ENCODE peak calls at places on chromosome X, in ten cellular contexts. O is esophagus squamous epithelium, E is breast epithelium, V is Peyer's patch, C is kidney epithelial cell, T is IMR-90, W is A549, A is fibroblast of lung, K is lower leg skin, Y is heart right ventricle. X is an unnamed sample.

GRCh38 chrX:11097920-11098319 is 13.2 kb upstream of the HCCS start:
- DNase-seq in O (no peak), E (no peak), V (no peak), C (no peak), T (no peak), W (no peak), A (no peak), K (no peak), Y (no peak), X (no peak)

GRCh38 chrX:41482153-41482850 is 35.2 kb downstream of the NYX start:
- DNase-seq in O (no peak), E (no peak), V (no peak), C (no peak), T (peak), W (no peak), A (no peak), K (no peak), Y (no peak), X (peak)

GRCh38 chrX:9341305-9342201 is 123.3 kb upstream of the TBL1X start:
- DNase-seq in O (peak), E (peak), V (no peak), C (no peak), T (peak), W (peak), A (peak), K (peak), Y (peak), X (peak)

GRCh38 chrX:77743720-77744119 is 42.3 kb downstream of the ATRX start:
- DNase-seq in O (no peak), E (no peak), V (no peak), C (no peak), T (peak), W (no peak), A (no peak), K (no peak), Y (no peak), X (no peak)

GRCh38 chrX:69025802-69026301 is 139.4 kb downstream of the PJA1 start:
- DNase-seq in O (no peak), E (no peak), V (no peak), C (peak), T (peak), W (peak), A (peak), K (no peak), Y (no peak), X (peak)

GRCh38 chrX:12946406-12946805 is 28.5 kb upstream of the TMSB4X start:
- DNase-seq in O (no peak), E (no peak), V (no peak), C (no peak), T (no peak), W (no peak), A (no peak), K (no peak), Y (no peak), X (no peak)

GRCh38 chrX:15349046-15349445 is 13.7 kb upstream of the PIGA start:
- DNase-seq in O (no peak), E (no peak), V (no peak), C (no peak), T (peak), W (peak), A (peak), K (no peak), Y (peak), X (peak)

GRCh38 chrX:133437356-133437755 is 22.1 kb upstream of the GPC4 start:
- DNase-seq in O (no peak), E (no peak), V (no peak), C (no peak), T (no peak), W (no peak), A (no peak), K (no peak), Y (no peak), X (no peak)

GRCh38 chrX:1167466-1167865 is 45.0 kb downstream of the CRLF2 start:
- DNase-seq in O (no peak), E (no peak), V (no peak), C (no peak), T (no peak), W (peak), A (no peak), K (no peak), Y (no peak), X (no peak)

GRCh38 chrX:38850807-38851533 is 49.7 kb downstream of the MID1IP1 start:
- DNase-seq in O (no peak), E (no peak), V (no peak), C (no peak), T (no peak), W (no peak), A (no peak), K (no peak), Y (no peak), X (no peak)

GRCh38 chrX:10620121-10620699 is at the start of gene MID1:
- DNase-seq in O (no peak), E (peak), V (peak), C (no peak), T (peak), W (peak), A (peak), K (peak), Y (peak), X (peak)

GRCh38 chrX:64192040-64192439 is 13.5 kb downstream of the AMER1 start:
- DNase-seq in O (no peak), E (no peak), V (no peak), C (no peak), T (no peak), W (no peak), A (no peak), K (peak), Y (no peak), X (no peak)

GRCh38 chrX:7120578-7121219 is 26.8 kb upstream of the STS start:
- DNase-seq in O (no peak), E (no peak), V (no peak), C (no peak), T (peak), W (peak), A (peak), K (no peak), Y (no peak), X (peak)

GRCh38 chrX:10089378-10089795 is 67.4 kb upstream of the CLCN4 start:
- DNase-seq in O (no peak), E (no peak), V (no peak), C (no peak), T (peak), W (peak), A (no peak), K (no peak), Y (no peak), X (peak)

GRCh38 chrX:100207331-100208024 is 202.6 kb downstream of the PCDH19 start:
- DNase-seq in O (no peak), E (no peak), V (no peak), C (peak), T (no peak), W (no peak), A (no peak), K (no peak), Y (no peak), X (no peak)

GRCh38 chrX:65407157-65407626 is 127.4 kb downstream of the LAS1L start:
- DNase-seq in O (no peak), E (no peak), V (peak), C (no peak), T (no peak), W (no peak), A (no peak), K (no peak), Y (no peak), X (no peak)

GRCh38 chrX:111372065-111372464 is 39.9 kb downstream of the DCX start:
- DNase-seq in O (no peak), E (no peak), V (no peak), C (no peak), T (no peak), W (no peak), A (no peak), K (no peak), Y (no peak), X (no peak)

GRCh38 chrX:129933700-129934099 is 27.7 kb downstream of the UTP14A start:
- DNase-seq in O (no peak), E (no peak), V (no peak), C (no peak), T (no peak), W (no peak), A (no peak), K (no peak), Y (no peak), X (no peak)

GRCh38 chrX:13151806-13152510 is 107.5 kb upstream of the FAM9C start:
- DNase-seq in O (no peak), E (no peak), V (no peak), C (no peak), T (peak), W (no peak), A (no peak), K (no peak), Y (peak), X (peak)

GRCh38 chrX:101206471-101206870 is 13.1 kb upstream of the DRP2 start:
- DNase-seq in O (no peak), E (no peak), V (no peak), C (no peak), T (peak), W (peak), A (peak), K (no peak), Y (no peak), X (peak)

GRCh38 chrX:137313627-137314026 is 252.3 kb upstream of the ZIC3 start:
- DNase-seq in O (no peak), E (no peak), V (no peak), C (no peak), T (no peak), W (no peak), A (no peak), K (no peak), Y (no peak), X (no peak)

GRCh38 chrX:12701625-12702024 is 89.6 kb upstream of the PRPS2 start:
- DNase-seq in O (no peak), E (no peak), V (peak), C (peak), T (peak), W (peak), A (peak), K (no peak), Y (peak), X (peak)

GRCh38 chrX:44303119-44303518 is 40.4 kb downstream of the EFHC2 start:
- DNase-seq in O (no peak), E (no peak), V (no peak), C (no peak), T (no peak), W (no peak), A (no peak), K (no peak), Y (no peak), X (no peak)

GRCh38 chrX:7147978-7148824 is at the start of gene PUDP:
- DNase-seq in O (peak), E (peak), V (peak), C (no peak), T (peak), W (peak), A (peak), K (peak), Y (peak), X (peak)

GRCh38 chrX:9676311-9676710 is 89.3 kb downstream of the GPR143 start:
- DNase-seq in O (no peak), E (no peak), V (no peak), C (no peak), T (no peak), W (no peak), A (peak), K (no peak), Y (no peak), X (peak)

GRCh38 chrX:12329476-12329875 is 191.2 kb downstream of the FRMPD4 start:
- DNase-seq in O (no peak), E (no peak), V (no peak), C (no peak), T (no peak), W (no peak), A (no peak), K (no peak), Y (no peak), X (peak)

GRCh38 chrX:41300758-41301437 is 33.1 kb upstream of the DDX3X start:
- DNase-seq in O (no peak), E (no peak), V (no peak), C (no peak), T (peak), W (peak), A (peak), K (no peak), Y (no peak), X (peak)

GRCh38 chrX:40864972-40865371 is 129.6 kb upstream of the MED14 start:
- DNase-seq in O (no peak), E (no peak), V (no peak), C (no peak), T (peak), W (no peak), A (peak), K (no peak), Y (no peak), X (peak)

GRCh38 chrX:17547658-17548057 is 172.7 kb downstream of the NHS start:
- DNase-seq in O (no peak), E (no peak), V (peak), C (peak), T (peak), W (peak), A (peak), K (peak), Y (peak), X (peak)

GRCh38 chrX:18099745-18100144 is 120.9 kb downstream of the BEND2 start:
- DNase-seq in O (no peak), E (no peak), V (no peak), C (no peak), T (no peak), W (no peak), A (no peak), K (no peak), Y (no peak), X (no peak)

GRCh38 chrX:14504960-14505538 is 24.3 kb upstream of the GLRA2 start:
- DNase-seq in O (no peak), E (no peak), V (no peak), C (no peak), T (no peak), W (no peak), A (no peak), K (no peak), Y (no peak), X (no peak)

GRCh38 chrX:66680451-66680850 is 41.6 kb upstream of the EDA2R start:
- DNase-seq in O (no peak), E (no peak), V (no peak), C (no peak), T (peak), W (no peak), A (no peak), K (no peak), Y (no peak), X (peak)

GRCh38 chrX:66200855-66201795 is 37.1 kb downstream of the HEPH start:
- DNase-seq in O (no peak), E (no peak), V (no peak), C (no peak), T (peak), W (peak), A (peak), K (no peak), Y (no peak), X (peak)

GRCh38 chrX:54921427-54922021 is 900 bp downstream of the TRO start:
- DNase-seq in O (no peak), E (no peak), V (no peak), C (peak), T (peak), W (no peak), A (peak), K (no peak), Y (peak), X (peak)

GRCh38 chrX:103730147-103730546 is 19.4 kb downstream of the TMEM31 start:
- DNase-seq in O (no peak), E (no peak), V (no peak), C (no peak), T (no peak), W (no peak), A (no peak), K (no peak), Y (no peak), X (peak)

GRCh38 chrX:46710425-46710824 is 48.5 kb downstream of the SLC9A7 start:
- DNase-seq in O (no peak), E (no peak), V (no peak), C (peak), T (peak), W (peak), A (no peak), K (no peak), Y (no peak), X (peak)

GRCh38 chrX:48957477-48957826 is at the start of gene OTUD5:
- DNase-seq in O (no peak), E (no peak), V (no peak), C (no peak), T (no peak), W (no peak), A (no peak), K (no peak), Y (peak), X (no peak)

DNA sequence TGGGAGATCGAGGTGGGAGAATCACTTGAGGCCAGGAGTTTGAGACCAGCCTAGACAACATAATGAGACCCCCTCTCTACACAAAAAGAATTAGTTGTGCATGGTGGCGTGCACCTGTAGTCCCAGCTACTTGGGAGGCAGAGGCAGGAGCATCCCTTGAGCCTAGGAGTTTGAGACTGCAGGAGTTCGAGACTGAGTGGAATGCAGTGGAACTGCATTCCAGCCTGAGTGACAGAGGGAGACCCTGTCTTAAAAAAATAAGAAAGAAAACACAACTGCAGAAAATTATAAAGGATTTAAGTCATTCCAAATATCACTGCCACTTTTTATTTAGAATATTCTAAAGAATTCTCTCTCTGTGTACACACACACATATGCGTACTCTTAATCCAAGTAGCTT is 18.4 kb downstream of the HPRT1 start:
- DNase-seq in O (no peak), E (no peak), V (no peak), C (no peak), T (no peak), W (no peak), A (no peak), K (no peak), Y (no peak), X (no peak)
- H3K4me3 ChIP-seq in O (no peak), E (no peak), V (no peak), C (no peak), T (no peak), W (no peak), A (no peak), K (no peak), Y (no peak), X (no peak)

GRCh38 chrX:122238801-122239200 is 945.3 kb upstream of the GRIA3 start:
- DNase-seq in O (no peak), E (no peak), V (no peak), C (no peak), T (no peak), W (no peak), A (no peak), K (no peak), Y (no peak), X (no peak)
- H3K4me3 ChIP-seq in O (no peak), E (no peak), V (no peak), C (no peak), T (no peak), W (no peak), A (no peak), K (no peak), Y (no peak), X (no peak)

DNA sequence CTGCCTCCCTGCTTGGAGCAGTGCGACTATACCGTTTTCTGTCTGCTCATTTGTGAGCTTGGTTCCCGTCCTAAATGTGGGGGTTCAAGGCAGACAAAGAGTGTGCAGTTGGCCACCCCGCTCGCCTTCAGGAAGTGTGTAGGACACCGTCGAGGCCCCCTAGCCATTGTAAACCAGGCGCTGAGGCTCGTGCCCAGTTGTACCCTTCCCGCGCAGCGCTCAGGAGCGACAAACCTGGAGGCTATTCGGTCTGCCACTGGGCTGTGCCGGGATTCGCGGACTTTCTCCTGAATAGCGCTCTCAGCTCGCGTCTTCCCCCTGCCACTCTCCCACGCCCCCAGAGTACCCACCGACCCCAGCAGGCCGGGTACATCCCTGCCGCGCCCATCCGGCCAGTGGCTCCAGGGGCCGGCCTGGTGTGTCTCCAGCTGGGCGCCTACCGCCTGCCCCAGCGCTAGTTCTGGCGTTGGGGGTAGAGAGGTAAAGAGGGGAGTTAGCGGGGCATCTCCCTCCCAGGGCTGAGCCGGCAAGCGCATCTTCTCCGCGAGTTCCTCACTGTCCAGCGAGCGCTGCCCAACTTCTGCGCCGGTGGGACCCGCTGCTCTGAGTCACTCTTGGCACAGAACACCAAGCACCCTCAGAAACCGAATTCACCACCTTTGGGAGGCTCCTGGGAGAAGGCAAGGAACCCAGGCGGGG is 880 bp upstream of the LONRF3 start:
- DNase-seq in O (no peak), E (no peak), V (peak), C (no peak), T (no peak), W (no peak), A (no peak), K (peak), Y (no peak), X (no peak)
- H3K4me3 ChIP-seq in O (peak), E (peak), V (no peak), C (no peak), T (no peak), W (peak), A (no peak), K (no peak), Y (peak), X (no peak)

GRCh38 chrX:154017766-154018517 is 1.8 kb downstream of the IRAK1 start:
- DNase-seq in O (no peak), E (no peak), V (no peak), C (no peak), T (no peak), W (no peak), A (no peak), K (no peak), Y (no peak), X (no peak)

GRCh38 chrX:154020500-154021115 is 906 bp upstream of the IRAK1 start:
- DNase-seq in O (no peak), E (no peak), V (no peak), C (no peak), T (no peak), W (peak), A (no peak), K (no peak), Y (no peak), X (no peak)

GRCh38 chrX:154019633-154020499 is at the start of gene IRAK1:
- DNase-seq in O (no peak), E (no peak), V (peak), C (no peak), T (peak), W (peak), A (peak), K (no peak), Y (peak), X (peak)

GRCh38 chrX:154019061-154019621 is 561 bp downstream of the IRAK1 start:
- DNase-seq in O (no peak), E (no peak), V (no peak), C (no peak), T (no peak), W (no peak), A (no peak), K (no peak), Y (no peak), X (no peak)

DNA sequence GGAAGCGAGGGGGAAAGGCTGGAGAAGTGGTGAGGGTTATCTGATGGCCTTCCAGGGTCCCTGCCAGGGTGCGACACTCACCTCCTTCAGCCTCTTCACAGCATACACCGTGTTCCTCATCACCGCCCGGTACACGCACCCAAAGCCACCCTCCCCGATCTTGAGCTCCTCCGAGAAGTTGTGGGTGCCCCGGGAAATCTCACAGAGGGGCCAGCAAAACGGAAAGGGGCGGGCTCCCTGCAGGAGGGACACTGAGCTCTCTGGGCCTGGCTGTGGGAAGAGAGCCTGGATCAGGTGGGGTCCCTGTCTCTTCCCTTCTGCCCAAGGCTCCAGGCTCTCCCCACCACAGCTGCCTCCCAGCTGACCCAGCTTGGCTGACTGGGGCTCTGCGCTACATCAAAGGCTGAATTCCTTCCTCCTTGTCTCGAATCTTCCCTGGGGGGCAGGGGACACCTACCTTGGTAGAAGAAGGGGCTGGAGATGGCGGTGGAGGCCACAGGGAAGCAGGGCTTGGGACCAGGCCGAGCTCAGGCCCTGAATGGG is 1.1 kb downstream of the IRAK1 start:
- DNase-seq in O (no peak), E (no peak), V (no peak), C (no peak), T (no peak), W (no peak), A (no peak), K (no peak), Y (no peak), X (no peak)
- H3K4me3 ChIP-seq in O (peak), E (peak), V (peak), C (peak), T (peak), W (peak), A (peak), K (no peak), Y (peak), X (peak)

DNA sequence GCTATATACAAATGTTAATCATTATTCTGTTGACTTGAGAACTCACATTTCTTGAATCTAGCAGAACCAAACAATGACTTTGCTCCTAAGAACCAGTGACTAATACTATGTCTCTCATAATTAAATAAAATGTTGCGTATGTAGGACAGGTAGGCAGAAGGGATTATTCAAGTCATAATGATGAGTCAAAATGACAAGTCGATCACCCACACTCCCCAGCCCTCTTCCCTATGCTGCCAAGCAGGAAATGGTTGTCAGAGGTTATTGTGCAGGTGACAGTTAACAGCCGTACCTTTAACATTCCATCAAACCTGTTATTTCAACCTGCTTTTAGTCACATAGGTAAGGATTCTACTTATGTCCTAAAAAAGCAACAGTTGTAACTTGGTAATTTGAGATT is 22.0 kb upstream of the STK26 start:
- DNase-seq in O (no peak), E (no peak), V (no peak), C (no peak), T (no peak), W (no peak), A (no peak), K (no peak), Y (no peak), X (no peak)
- H3K4me3 ChIP-seq in O (no peak), E (no peak), V (no peak), C (no peak), T (no peak), W (no peak), A (no peak), K (no peak), Y (no peak), X (no peak)

X was measured in cardiac fibroblast.